ENCODE peak calls at places on chromosomes 16 and 17, in five cellular contexts. K, I, O, J and E are unnamed samples.

GRCh38 chr17:80362428-80363119 is 52.4 kb upstream of the ENDOV start:
- DNase-seq in K (no peak), I (no peak), O (peak), J (no peak), E (no peak)

GRCh38 chr17:48997827-48998556 is 807 bp downstream of the IGF2BP1 start:
- DNase-seq in K (peak), I (no peak), O (no peak), J (peak), E (peak)

GRCh38 chr17:57636985-57637667 is 108.0 kb downstream of the CCDC182 start:
- DNase-seq in K (no peak), I (no peak), O (peak), J (no peak), E (no peak)

GRCh38 chr16:1723450-1724147 is 17.6 kb downstream of the MAPK8IP3 start:
- DNase-seq in K (peak), I (no peak), O (peak), J (peak), E (peak)

GRCh38 chr16:82738699-82739098 is 111.9 kb downstream of the CDH13 start:
- DNase-seq in K (no peak), I (no peak), O (peak), J (no peak), E (no peak)

GRCh38 chr16:77169650-77170236 is 21.2 kb upstream of the MON1B start:
- DNase-seq in K (peak), I (peak), O (peak), J (peak), E (peak)

GRCh38 chr17:41635121-41636097 is 11.0 kb upstream of the KRT17 start:
- DNase-seq in K (no peak), I (no peak), O (no peak), J (no peak), E (no peak)

GRCh38 chr16:82995927-82996441 is 369.2 kb downstream of the CDH13 start:
- DNase-seq in K (peak), I (no peak), O (peak), J (no peak), E (no peak)

DNA sequence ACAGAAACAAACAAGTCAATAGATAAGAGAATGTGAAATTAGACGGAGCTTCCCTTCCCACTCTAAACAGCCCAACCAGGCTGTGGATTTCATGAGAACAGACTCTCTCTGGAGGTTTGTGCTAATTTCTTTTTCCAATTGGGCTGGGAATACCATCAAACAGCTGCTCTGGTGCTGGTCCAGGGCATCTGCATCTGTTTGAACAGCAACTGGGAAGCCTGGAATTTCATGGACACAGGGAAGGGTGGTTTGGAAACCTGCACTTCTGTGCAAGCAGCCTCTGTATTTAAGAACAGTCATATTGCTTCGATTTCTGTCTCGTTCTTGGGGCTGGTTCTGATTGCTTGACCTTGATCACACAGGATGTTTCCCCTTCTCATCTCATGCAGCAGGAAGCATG is 88.7 kb downstream of the FOXL1 start:
- DNase-seq in K (no peak), I (no peak), O (no peak), J (no peak), E (no peak)
- H2AFZ ChIP-seq in K (no peak), I (no peak), O (no peak), J (no peak), E (no peak)

GRCh38 chr17:2062571-2063183 is 7.8 kb downstream of the HIC1 start:
- DNase-seq in K (peak), I (no peak), O (peak), J (no peak), E (no peak)
- H2BK5ac ChIP-seq in K (peak), I (no peak), O (peak), J (peak), E (peak)

GRCh38 chr17:29384901-29385300 is 5.3 kb upstream of the TAOK1 start:
- DNase-seq in K (no peak), I (no peak), O (no peak), J (no peak), E (no peak)
- H2BK120ac ChIP-seq in K (no peak), I (no peak), O (no peak), J (no peak), E (no peak)

DNA sequence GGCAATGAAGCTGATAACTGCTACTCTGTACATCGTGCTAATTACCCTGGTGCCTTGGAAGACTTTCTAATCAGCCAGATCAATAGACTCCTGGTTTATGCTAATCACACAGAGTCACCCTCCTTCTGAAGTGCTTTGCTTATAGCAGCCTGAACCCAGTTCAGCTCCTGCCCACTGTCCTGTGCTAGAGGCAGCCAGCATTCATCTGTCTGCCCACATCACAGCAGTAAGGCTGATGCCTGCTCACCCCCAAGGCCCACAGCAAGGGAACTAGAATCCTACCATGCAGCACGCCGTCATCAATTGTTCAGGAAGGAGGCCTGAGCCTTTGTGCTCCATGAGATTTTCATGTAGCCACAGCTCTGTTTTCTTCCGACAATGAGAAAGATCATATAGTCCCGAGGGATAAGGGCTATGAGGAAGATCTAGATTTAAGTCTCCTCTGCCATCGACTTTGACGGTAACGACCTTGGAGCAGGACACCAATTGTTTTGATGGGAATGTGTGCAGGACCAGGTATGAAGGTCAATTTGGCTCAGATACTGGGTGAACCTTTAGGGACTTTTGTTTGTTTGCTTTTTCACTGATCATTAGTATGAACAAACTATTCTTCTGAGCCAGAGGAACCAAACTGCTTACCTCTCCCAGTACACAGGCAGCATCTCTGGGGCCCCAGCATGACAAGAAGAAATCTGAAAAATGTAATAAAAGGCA is 12.5 kb upstream of the LYRM9 start:
- DNase-seq in K (no peak), I (no peak), O (no peak), J (no peak), E (no peak)
- H2AFZ ChIP-seq in K (no peak), I (peak), O (no peak), J (no peak), E (peak)

GRCh38 chr17:11097121-11097520 is 143.9 kb upstream of the SHISA6 start:
- DNase-seq in K (no peak), I (no peak), O (no peak), J (no peak), E (no peak)
- H2BK5ac ChIP-seq in K (no peak), I (no peak), O (no peak), J (no peak), E (no peak)

GRCh38 chr16:11138769-11139623 is 117.0 kb downstream of the SOCS1 start:
- DNase-seq in K (peak), I (no peak), O (peak), J (no peak), E (peak)
- H2BK120ac ChIP-seq in K (no peak), I (no peak), O (peak), J (no peak), E (no peak)

GRCh38 chr17:28953444-28954118 is 2.3 kb upstream of the PHF12 start:
- DNase-seq in K (peak), I (peak), O (peak), J (peak), E (peak)
- H2AFZ ChIP-seq in K (no peak), I (no peak), O (peak), J (no peak), E (no peak)

GRCh38 chr17:39631403-39631802 is 4.7 kb downstream of the PPP1R1B start:
- DNase-seq in K (no peak), I (no peak), O (no peak), J (no peak), E (no peak)
- H2BK5ac ChIP-seq in K (no peak), I (no peak), O (no peak), J (peak), E (no peak)

DNA sequence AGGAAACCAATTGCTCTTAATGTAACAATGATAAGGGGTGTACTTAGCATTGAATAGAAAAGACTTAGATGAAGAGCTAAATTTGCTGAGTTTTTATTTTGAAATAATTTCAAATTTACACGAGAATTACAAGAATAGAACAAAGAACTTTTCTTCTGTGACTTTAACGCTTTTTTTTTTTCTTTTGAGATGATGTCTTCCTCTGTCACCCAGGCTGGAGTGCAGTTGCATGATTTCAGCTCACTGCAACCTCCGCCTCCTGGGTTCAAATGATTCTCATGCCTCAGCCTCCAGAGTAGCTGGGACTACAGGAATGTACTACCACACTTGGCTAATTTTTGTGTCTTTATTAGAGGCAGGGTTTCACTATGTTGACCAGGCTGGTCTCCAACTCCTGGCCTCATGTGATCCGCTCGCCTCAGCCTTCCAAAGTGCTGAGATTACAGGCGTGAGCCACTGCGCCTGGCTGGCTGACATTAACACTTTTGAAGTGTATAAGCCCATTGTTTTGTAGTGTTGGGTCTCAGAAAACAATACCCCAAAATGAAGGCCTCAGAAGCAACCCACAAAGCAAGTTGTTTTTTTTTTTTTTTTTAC is 2.1 kb downstream of the TEN1 start:
- DNase-seq in K (no peak), I (no peak), O (no peak), J (no peak), E (peak)
- H2BK120ac ChIP-seq in K (no peak), I (no peak), O (no peak), J (peak), E (peak)